ENCODE peak calls at places on chromosomes 1 and 21, in five cellular contexts. One of them, this sample, is unnamed.

GRCh38 chr1:202677433-202677832 is 32.8 kb downstream of the SYT2 start:
- DNase-seq in MM.1S: no peak
- DNase-seq in WTC11: no peak
- DNase-seq in left lung: no peak
- DNase-seq in upper lobe of right lung: no peak
- DNase-seq in this sample: no peak

GRCh38 chr1:228684609-228685008 is 50.7 kb upstream of the RHOU start:
- DNase-seq in MM.1S: no peak
- DNase-seq in WTC11: no peak
- DNase-seq in left lung: no peak
- DNase-seq in upper lobe of right lung: no peak
- DNase-seq in this sample: no peak

GRCh38 chr1:96346708-96347107 is 374.9 kb upstream of the PTBP2 start:
- DNase-seq in MM.1S: no peak
- DNase-seq in WTC11: no peak
- DNase-seq in left lung: no peak
- DNase-seq in upper lobe of right lung: no peak
- DNase-seq in this sample: no peak

GRCh38 chr1:161185732-161186311 is 8.5 kb upstream of the B4GALT3 start:
- DNase-seq in MM.1S: peak
- DNase-seq in WTC11: no peak
- DNase-seq in left lung: no peak
- DNase-seq in upper lobe of right lung: peak
- DNase-seq in this sample: no peak

GRCh38 chr1:27342778-27343638 is 1.2 kb downstream of the SYTL1 start:
- DNase-seq in MM.1S: no peak
- DNase-seq in WTC11: peak
- DNase-seq in left lung: peak
- DNase-seq in upper lobe of right lung: peak
- DNase-seq in this sample: no peak

GRCh38 chr1:32240140-32240951 is 6.7 kb upstream of the FAM167B start:
- DNase-seq in MM.1S: peak
- DNase-seq in WTC11: peak
- DNase-seq in left lung: peak
- DNase-seq in upper lobe of right lung: peak
- DNase-seq in this sample: peak

GRCh38 chr21:17818158-17819113 is 720 bp downstream of the C21orf91 start:
- DNase-seq in MM.1S: peak
- DNase-seq in WTC11: peak
- DNase-seq in left lung: peak
- DNase-seq in upper lobe of right lung: peak
- DNase-seq in this sample: peak

GRCh38 chr1:87953732-87954344 is 625.2 kb downstream of the LMO4 start:
- DNase-seq in MM.1S: peak
- DNase-seq in WTC11: peak
- DNase-seq in left lung: no peak
- DNase-seq in upper lobe of right lung: no peak
- DNase-seq in this sample: peak

GRCh38 chr1:53592521-53592982 is 133.4 kb downstream of the DMRTB1 start:
- DNase-seq in MM.1S: no peak
- DNase-seq in WTC11: peak
- DNase-seq in left lung: no peak
- DNase-seq in upper lobe of right lung: peak
- DNase-seq in this sample: no peak

GRCh38 chr1:204975568-204976235 is 67.3 kb upstream of the CNTN2 start:
- DNase-seq in MM.1S: peak
- DNase-seq in WTC11: peak
- DNase-seq in left lung: no peak
- DNase-seq in upper lobe of right lung: no peak
- DNase-seq in this sample: peak

GRCh38 chr1:8096105-8097011 is 70.2 kb upstream of the ERRFI1 start:
- DNase-seq in MM.1S: no peak
- DNase-seq in WTC11: no peak
- DNase-seq in left lung: no peak
- DNase-seq in upper lobe of right lung: no peak
- DNase-seq in this sample: no peak

GRCh38 chr1:236802264-236802663 is 7.2 kb downstream of the MTR start:
- DNase-seq in MM.1S: no peak
- DNase-seq in WTC11: no peak
- DNase-seq in left lung: no peak
- DNase-seq in upper lobe of right lung: no peak
- DNase-seq in this sample: no peak

GRCh38 chr1:67376381-67376780 is 53.8 kb downstream of the SERBP1 start:
- DNase-seq in MM.1S: no peak
- DNase-seq in WTC11: no peak
- DNase-seq in left lung: no peak
- DNase-seq in upper lobe of right lung: no peak
- DNase-seq in this sample: no peak

GRCh38 chr21:32335601-32336575 is 37.2 kb downstream of the MRAP start:
- DNase-seq in MM.1S: no peak
- DNase-seq in WTC11: no peak
- DNase-seq in left lung: no peak
- DNase-seq in upper lobe of right lung: no peak
- DNase-seq in this sample: peak

DNA sequence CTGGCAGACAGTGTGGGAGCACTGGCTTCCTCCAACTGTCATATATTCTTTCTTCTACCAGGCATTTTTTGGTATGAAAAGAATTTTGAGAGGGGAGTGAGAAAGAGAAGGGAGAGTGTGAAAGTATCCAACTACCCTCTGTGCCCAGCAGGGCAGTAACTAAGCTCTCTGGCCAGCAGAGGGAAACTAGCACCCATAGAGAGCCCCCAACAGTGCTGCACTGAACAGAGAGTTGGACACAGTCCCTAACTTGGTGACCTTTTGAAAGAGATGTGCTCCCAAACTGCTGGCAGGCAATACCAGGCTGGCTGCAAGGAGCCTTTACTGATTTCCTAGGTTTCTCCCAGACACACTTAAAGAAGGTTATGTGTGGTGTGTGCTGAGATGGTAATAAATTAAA is 118.8 kb upstream of the PBX1 start:
- DNase-seq in MM.1S: peak
- DNase-seq in WTC11: peak
- DNase-seq in left lung: no peak
- DNase-seq in upper lobe of right lung: no peak
- DNase-seq in this sample: no peak
- TF ChIP-seq CTCF in MM.1S: peak
- TF ChIP-seq CTCF in WTC11: no peak
- TF ChIP-seq CTCF in left lung: no peak
- TF ChIP-seq CTCF in upper lobe of right lung: peak
- TF ChIP-seq CTCF in this sample: peak

GRCh38 chr21:34885636-34886553 is 163.2 kb downstream of the RUNX1 start:
- DNase-seq in MM.1S: peak
- DNase-seq in WTC11: peak
- DNase-seq in left lung: peak
- DNase-seq in upper lobe of right lung: no peak
- DNase-seq in this sample: no peak

GRCh38 chr21:34888569-34889286 is 160.4 kb downstream of the RUNX1 start:
- DNase-seq in MM.1S: peak
- DNase-seq in WTC11: peak
- DNase-seq in left lung: peak
- DNase-seq in upper lobe of right lung: peak
- DNase-seq in this sample: peak

GRCh38 chr21:34886554-34887385 is 162.3 kb downstream of the RUNX1 start:
- DNase-seq in MM.1S: peak
- DNase-seq in WTC11: peak
- DNase-seq in left lung: peak
- DNase-seq in upper lobe of right lung: peak
- DNase-seq in this sample: peak

GRCh38 chr21:34889287-34889536 is 159.9 kb downstream of the RUNX1 start:
- DNase-seq in MM.1S: peak
- DNase-seq in WTC11: peak
- DNase-seq in left lung: peak
- DNase-seq in upper lobe of right lung: peak
- DNase-seq in this sample: peak

GRCh38 chr21:34887729-34888568 is 161.2 kb downstream of the RUNX1 start:
- DNase-seq in MM.1S: peak
- DNase-seq in WTC11: peak
- DNase-seq in left lung: peak
- DNase-seq in upper lobe of right lung: peak
- DNase-seq in this sample: peak
- TF ChIP-seq CTCF in MM.1S: no peak
- TF ChIP-seq CTCF in WTC11: no peak
- TF ChIP-seq CTCF in left lung: no peak
- TF ChIP-seq CTCF in upper lobe of right lung: no peak
- TF ChIP-seq CTCF in this sample: no peak

GRCh38 chr1:213286235-213286634 is 235.2 kb downstream of the RPS6KC1 start:
- DNase-seq in MM.1S: no peak
- DNase-seq in WTC11: no peak
- DNase-seq in left lung: no peak
- DNase-seq in upper lobe of right lung: no peak
- DNase-seq in this sample: no peak

GRCh38 chr1:213279410-213279809 is 228.4 kb downstream of the RPS6KC1 start:
- DNase-seq in MM.1S: no peak
- DNase-seq in WTC11: no peak
- DNase-seq in left lung: no peak
- DNase-seq in upper lobe of right lung: no peak
- DNase-seq in this sample: no peak

GRCh38 chr1:213284626-213285025 is 233.6 kb downstream of the RPS6KC1 start:
- DNase-seq in MM.1S: no peak
- DNase-seq in WTC11: no peak
- DNase-seq in left lung: no peak
- DNase-seq in upper lobe of right lung: no peak
- DNase-seq in this sample: no peak

GRCh38 chr1:213277036-213277435 is 226.0 kb downstream of the RPS6KC1 start:
- DNase-seq in MM.1S: peak
- DNase-seq in WTC11: no peak
- DNase-seq in left lung: no peak
- DNase-seq in upper lobe of right lung: no peak
- DNase-seq in this sample: no peak

GRCh38 chr1:213281610-213282316 is 230.7 kb downstream of the RPS6KC1 start:
- DNase-seq in MM.1S: no peak
- DNase-seq in WTC11: peak
- DNase-seq in left lung: peak
- DNase-seq in upper lobe of right lung: no peak
- DNase-seq in this sample: no peak
- TF ChIP-seq CTCF in MM.1S: no peak
- TF ChIP-seq CTCF in WTC11: no peak
- TF ChIP-seq CTCF in left lung: no peak
- TF ChIP-seq CTCF in upper lobe of right lung: no peak
- TF ChIP-seq CTCF in this sample: no peak

DNA sequence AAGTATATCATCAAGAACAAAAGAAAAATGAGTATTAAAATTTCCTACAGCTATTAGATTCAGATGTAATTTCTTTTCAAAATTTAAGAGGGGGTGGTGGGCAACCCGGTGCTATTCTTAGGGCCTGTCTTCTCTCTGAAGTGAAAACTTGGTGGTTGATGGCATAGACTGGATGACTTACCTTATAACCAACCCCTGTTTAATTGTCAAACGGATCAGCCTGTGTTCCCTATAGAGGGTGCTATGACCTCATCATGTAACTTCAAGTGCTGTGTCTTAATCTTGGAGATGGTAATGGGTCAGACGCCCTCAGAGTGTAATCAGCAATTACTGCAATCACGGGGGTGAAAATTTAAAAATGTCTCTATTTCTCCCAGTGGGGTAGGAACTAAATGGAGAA is 176.2 kb downstream of the PCP4 start:
- DNase-seq in MM.1S: no peak
- DNase-seq in WTC11: no peak
- DNase-seq in left lung: no peak
- DNase-seq in upper lobe of right lung: no peak
- DNase-seq in this sample: no peak
- TF ChIP-seq CTCF in MM.1S: no peak
- TF ChIP-seq CTCF in WTC11: no peak
- TF ChIP-seq CTCF in left lung: no peak
- TF ChIP-seq CTCF in upper lobe of right lung: no peak
- TF ChIP-seq CTCF in this sample: no peak

GRCh38 chr21:34889537-34890257 is 159.4 kb downstream of the RUNX1 start:
- DNase-seq in MM.1S: peak
- DNase-seq in WTC11: peak
- DNase-seq in left lung: peak
- DNase-seq in upper lobe of right lung: peak
- DNase-seq in this sample: peak
- TF ChIP-seq CTCF in MM.1S: peak
- TF ChIP-seq CTCF in WTC11: peak
- TF ChIP-seq CTCF in left lung: peak
- TF ChIP-seq CTCF in upper lobe of right lung: peak
- TF ChIP-seq CTCF in this sample: peak

DNA sequence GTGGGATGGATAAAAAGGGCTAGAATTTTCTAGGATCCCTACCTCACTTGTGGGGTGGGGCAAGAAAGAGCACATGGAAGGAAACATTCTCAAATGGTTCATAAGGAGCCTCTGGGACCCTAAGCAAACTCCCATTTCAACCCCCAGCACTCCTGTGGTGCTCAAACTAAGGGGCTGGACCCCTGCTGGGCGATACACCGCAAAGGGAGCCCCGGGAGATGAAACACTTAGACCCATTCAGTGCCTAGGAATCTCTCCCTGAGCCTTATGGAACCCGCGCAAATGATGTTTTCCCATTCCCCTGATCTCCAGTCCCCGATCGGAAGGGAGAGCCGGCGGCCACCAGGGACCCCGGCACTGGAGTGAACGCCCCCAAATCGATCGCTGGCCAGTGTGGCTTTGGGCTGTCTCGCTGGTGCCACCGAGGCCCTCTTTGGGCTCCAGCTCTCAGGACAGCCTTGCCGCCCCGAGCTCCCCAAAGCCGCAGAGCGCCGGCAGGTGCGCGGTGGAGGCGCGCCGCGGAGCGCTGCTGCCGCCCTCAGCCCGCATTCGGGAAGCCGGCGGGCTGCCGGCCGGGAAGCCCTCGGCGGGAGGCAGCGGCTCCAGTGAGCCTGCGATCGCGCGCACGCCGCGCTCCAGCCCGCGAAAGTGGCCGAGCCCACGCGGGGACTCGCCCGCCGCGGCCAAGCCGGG is 1.2 kb downstream of the PLXNA2 start:
- DNase-seq in MM.1S: peak
- DNase-seq in WTC11: peak
- DNase-seq in left lung: peak
- DNase-seq in upper lobe of right lung: peak
- DNase-seq in this sample: no peak
- TF ChIP-seq CTCF in MM.1S: peak
- TF ChIP-seq CTCF in WTC11: no peak
- TF ChIP-seq CTCF in left lung: no peak
- TF ChIP-seq CTCF in upper lobe of right lung: no peak
- TF ChIP-seq CTCF in this sample: peak

GRCh38 chr1:82091729-82092128 is 291.0 kb downstream of the ADGRL2 start:
- DNase-seq in MM.1S: no peak
- DNase-seq in WTC11: no peak
- DNase-seq in left lung: no peak
- DNase-seq in upper lobe of right lung: no peak
- DNase-seq in this sample: no peak
- TF ChIP-seq CTCF in MM.1S: peak
- TF ChIP-seq CTCF in WTC11: no peak
- TF ChIP-seq CTCF in left lung: no peak
- TF ChIP-seq CTCF in upper lobe of right lung: no peak
- TF ChIP-seq CTCF in this sample: no peak